ENCODE peak calls at places on chromosomes 4 and X, in six cellular contexts. O is heart left ventricle, A is thyroid gland, P is AG04450, K is psoas muscle, F is cardiac muscle cell. E is an unnamed sample.

GRCh38 chrX:149453911-149454820 is 50.9 kb downstream of the IDS start:
- DNase-seq in O (no peak), A (no peak), P (no peak), K (no peak), F (no peak), E (no peak)

GRCh38 chr4:173752610-173753009 is 222.6 kb upstream of the HAND2 start:
- DNase-seq in O (no peak), A (no peak), P (no peak), K (no peak), F (peak), E (no peak)

GRCh38 chr4:174369968-174370367 is 86.3 kb downstream of the CEP44 start:
- DNase-seq in O (no peak), A (no peak), P (no peak), K (no peak), F (no peak), E (no peak)

GRCh38 chr4:173252024-173252935 is 81.9 kb downstream of the HMGB2 start:
- DNase-seq in O (no peak), A (no peak), P (peak), K (peak), F (peak), E (no peak)

GRCh38 chr4:175946472-175947116 is 119.0 kb upstream of the WDR17 start:
- DNase-seq in O (no peak), A (no peak), P (no peak), K (no peak), F (no peak), E (no peak)

GRCh38 chr4:52788806-52789205 is 37.6 kb upstream of the ERVMER34-1 start:
- DNase-seq in O (no peak), A (no peak), P (no peak), K (no peak), F (no peak), E (no peak)

GRCh38 chr4:185933078-185933581 is 121.1 kb upstream of the SORBS2 start:
- DNase-seq in O (no peak), A (no peak), P (no peak), K (no peak), F (no peak), E (no peak)

GRCh38 chr4:159677521-159677920 is 574.6 kb downstream of the RAPGEF2 start:
- DNase-seq in O (no peak), A (no peak), P (no peak), K (no peak), F (no peak), E (no peak)

GRCh38 chr4:53591372-53591892 is at the start of gene LNX1:
- DNase-seq in O (no peak), A (peak), P (no peak), K (no peak), F (peak), E (no peak)

GRCh38 chrX:3250946-3251345 is 95.5 kb downstream of the MXRA5 start:
- DNase-seq in O (no peak), A (no peak), P (no peak), K (no peak), F (no peak), E (no peak)

GRCh38 chr4:15883611-15884243 is 54.8 kb downstream of the FGFBP1 start:
- DNase-seq in O (no peak), A (no peak), P (no peak), K (no peak), F (no peak), E (no peak)

GRCh38 chr4:86446996-86447395 is 87.1 kb upstream of the MAPK10 start:
- DNase-seq in O (no peak), A (no peak), P (no peak), K (no peak), F (no peak), E (no peak)

GRCh38 chr4:24564488-24564887 is 19.9 kb downstream of the DHX15 start:
- DNase-seq in O (no peak), A (no peak), P (no peak), K (no peak), F (no peak), E (no peak)

GRCh38 chr4:127204326-127204725 is 428.4 kb upstream of the INTU start:
- DNase-seq in O (no peak), A (no peak), P (no peak), K (no peak), F (no peak), E (no peak)

GRCh38 chrX:12949927-12950656 is 24.8 kb upstream of the TMSB4X start:
- DNase-seq in O (peak), A (peak), P (peak), K (peak), F (no peak), E (peak)

GRCh38 chr4:21645776-21646175 is 302.8 kb downstream of the KCNIP4 start:
- DNase-seq in O (no peak), A (no peak), P (no peak), K (no peak), F (no peak), E (no peak)

GRCh38 chr4:80036949-80037348 is 36.1 kb downstream of the ANTXR2 start:
- DNase-seq in O (no peak), A (no peak), P (peak), K (no peak), F (peak), E (no peak)

GRCh38 chrX:48711929-48712505 is 15.5 kb downstream of the SUV39H1 start:
- DNase-seq in O (no peak), A (no peak), P (no peak), K (no peak), F (no peak), E (no peak)

GRCh38 chr4:176011523-176011922 is 54.1 kb upstream of the WDR17 start:
- DNase-seq in O (no peak), A (no peak), P (no peak), K (no peak), F (no peak), E (no peak)

GRCh38 chr4:95798003-95798402 is 41.9 kb upstream of the PDHA2 start:
- DNase-seq in O (no peak), A (no peak), P (no peak), K (no peak), F (no peak), E (no peak)

GRCh38 chr4:65381648-65382047 is 288.6 kb downstream of the EPHA5 start:
- DNase-seq in O (no peak), A (no peak), P (no peak), K (no peak), F (no peak), E (no peak)

GRCh38 chr4:62484357-62484756 is 1284.2 kb downstream of the ADGRL3 start:
- DNase-seq in O (no peak), A (no peak), P (no peak), K (no peak), F (no peak), E (no peak)

GRCh38 chr4:30717208-30718020 is 2.8 kb upstream of the PCDH7 start:
- DNase-seq in O (peak), A (peak), P (no peak), K (peak), F (peak), E (no peak)

GRCh38 chrX:40603446-40603845 is 19.8 kb upstream of the MPC1L start:
- DNase-seq in O (no peak), A (no peak), P (no peak), K (no peak), F (no peak), E (no peak)

GRCh38 chr4:189941005-189941450 is 356 bp downstream of the FRG1 start:
- DNase-seq in O (peak), A (no peak), P (no peak), K (no peak), F (no peak), E (no peak)

GRCh38 chr4:37392540-37393255 is 148.2 kb downstream of the NWD2 start:
- DNase-seq in O (peak), A (peak), P (no peak), K (peak), F (no peak), E (no peak)

GRCh38 chr4:7691061-7691460 is 248.6 kb downstream of the AFAP1 start:
- DNase-seq in O (no peak), A (no peak), P (no peak), K (no peak), F (no peak), E (no peak)

GRCh38 chr4:11505225-11505971 is 76.7 kb upstream of the HS3ST1 start:
- DNase-seq in O (no peak), A (no peak), P (no peak), K (no peak), F (no peak), E (no peak)

GRCh38 chr4:166282081-166282770 is 409.2 kb downstream of the TLL1 start:
- DNase-seq in O (no peak), A (no peak), P (no peak), K (no peak), F (no peak), E (no peak)

GRCh38 chrX:153903991-153904957 is at the start of gene AVPR2:
- DNase-seq in O (no peak), A (no peak), P (no peak), K (no peak), F (no peak), E (no peak)
- H3K27ac ChIP-seq in O (peak), A (no peak), P (no peak), K (no peak), F (no peak), E (no peak)

DNA sequence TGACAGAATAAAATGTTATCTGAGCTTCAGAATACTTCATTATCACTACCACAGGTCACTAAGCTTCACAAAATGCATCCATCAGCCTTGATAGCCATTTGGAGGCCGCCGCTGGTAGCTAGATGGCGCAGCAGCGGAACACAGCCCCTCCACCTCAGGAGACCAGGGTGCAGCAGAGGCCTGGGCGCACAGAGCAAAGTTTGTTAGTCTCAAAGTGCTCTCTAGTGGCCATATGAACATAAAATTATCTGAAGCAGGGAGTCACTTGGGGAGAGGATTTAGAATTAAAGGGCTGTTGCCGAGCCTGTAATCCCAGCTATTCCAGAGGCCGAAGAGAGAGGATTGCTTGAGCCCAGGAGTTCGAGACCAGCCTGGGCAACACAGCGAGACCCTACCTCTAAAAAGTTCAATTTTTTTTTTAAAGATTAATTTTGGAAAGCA is 8.1 kb upstream of the DCTD start:
- DNase-seq in O (peak), A (peak), P (no peak), K (peak), F (peak), E (no peak)
- TF ChIP-seq CTCF in O (peak), A (peak), P (peak), K (peak), F (peak), E (no peak)

DNA sequence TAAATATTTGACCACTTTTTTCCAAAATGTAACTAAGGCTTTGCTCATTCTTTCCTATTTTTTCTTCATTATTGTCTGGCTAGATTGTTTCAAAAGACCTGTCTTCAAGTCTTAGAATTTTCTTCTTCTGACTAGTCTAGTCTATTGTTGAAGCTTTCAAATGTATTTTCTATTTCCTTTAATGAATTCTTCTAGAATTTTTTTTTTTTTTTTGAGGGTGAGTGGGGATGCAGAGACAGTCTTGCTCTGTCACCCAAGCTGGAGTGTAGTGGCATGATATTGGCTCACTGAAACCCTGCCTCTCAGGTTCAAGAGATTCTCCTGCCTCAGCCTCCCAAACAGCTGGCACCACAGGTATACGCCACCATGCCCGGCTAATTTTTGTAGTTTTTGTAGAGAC is 141.4 kb downstream of the TET2 start:
- DNase-seq in O (no peak), A (no peak), P (no peak), K (no peak), F (no peak), E (no peak)
- H3K27ac ChIP-seq in O (no peak), A (no peak), P (no peak), K (no peak), F (no peak), E (no peak)

GRCh38 chrX:129655547-129656248 is 942 bp upstream of the APLN start:
- DNase-seq in O (no peak), A (no peak), P (no peak), K (no peak), F (peak), E (peak)
- TF ChIP-seq CTCF in O (no peak), A (no peak), P (no peak), K (no peak), F (no peak), E (no peak)

DNA sequence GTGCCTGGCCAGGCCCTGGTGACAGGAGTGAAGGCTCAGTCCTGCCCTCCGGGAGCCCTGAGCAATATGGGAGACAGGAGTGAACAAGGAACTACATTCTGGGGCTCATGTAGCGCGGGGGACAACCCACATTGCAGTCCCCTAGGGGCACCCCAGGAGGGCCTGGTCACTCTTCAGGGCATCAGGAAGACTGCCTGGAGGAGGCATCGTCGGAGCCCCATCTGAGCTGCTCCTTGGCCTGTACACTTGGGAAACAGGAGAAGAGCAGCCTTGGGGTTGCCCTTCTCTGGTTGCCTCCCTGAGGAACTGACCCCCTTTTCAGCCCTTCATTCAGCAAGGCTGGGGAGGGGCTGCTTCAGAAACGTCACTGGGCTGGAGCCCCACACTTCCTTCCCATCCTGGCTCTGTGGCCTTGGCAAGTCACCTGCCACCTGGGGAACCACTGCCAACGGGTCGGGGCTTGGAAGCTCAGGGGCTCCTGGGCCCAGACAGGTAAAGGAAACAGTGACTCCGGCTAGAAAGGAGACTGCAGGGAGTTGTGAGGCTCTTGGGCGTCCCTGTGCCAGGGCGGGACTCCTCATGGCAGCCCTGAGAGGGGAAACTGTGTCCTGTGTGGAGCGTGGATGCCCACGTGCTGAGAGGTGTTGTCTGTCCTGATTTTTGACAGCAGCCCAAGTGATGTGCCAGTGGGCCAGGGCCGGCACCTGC is 10.1 kb downstream of the WFS1 start:
- DNase-seq in O (no peak), A (no peak), P (no peak), K (no peak), F (no peak), E (no peak)
- H3K27ac ChIP-seq in O (peak), A (no peak), P (no peak), K (no peak), F (no peak), E (peak)

DNA sequence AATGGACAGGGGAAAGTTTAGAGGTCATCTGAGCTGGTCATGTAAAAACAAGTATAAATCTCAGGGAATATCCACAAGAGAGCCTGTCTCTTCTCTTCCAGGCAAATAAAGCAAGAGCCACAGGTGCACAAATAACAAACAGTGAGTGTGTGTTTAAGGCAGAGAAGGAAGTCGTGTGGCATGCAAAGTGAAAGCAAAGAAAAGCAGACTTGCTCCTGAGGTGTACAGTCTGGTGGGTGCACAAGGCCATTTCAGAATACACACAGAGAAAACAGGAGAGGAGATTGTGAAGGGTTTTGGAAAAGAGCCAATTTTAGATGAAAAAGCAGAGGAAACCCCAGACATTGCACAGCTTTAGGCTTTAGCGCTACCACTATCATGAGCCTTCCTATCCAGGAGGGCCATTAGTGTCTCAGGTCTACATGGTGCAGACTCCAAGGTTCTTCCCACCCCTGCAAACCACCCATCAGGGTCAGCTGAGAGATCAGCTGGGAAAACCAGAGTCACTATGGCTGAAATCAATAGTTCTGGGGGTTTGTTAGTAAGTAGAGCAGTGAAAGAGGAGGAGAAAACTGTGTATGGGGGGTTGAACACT is 355.8 kb downstream of the KLHL4 start:
- DNase-seq in O (no peak), A (no peak), P (no peak), K (no peak), F (peak), E (no peak)
- TF ChIP-seq CTCF in O (no peak), A (no peak), P (no peak), K (no peak), F (no peak), E (no peak)

E was measured in coronary artery.